ENCODE peak calls at places on chromosomes 1 and 21, in four cellular contexts. One of them, this sample, is unnamed.

GRCh38 chr21:14275806-14276205 is 59.8 kb downstream of the RBM11 start:
- ATAC-seq in gastroesophageal sphincter: no peak
- ATAC-seq in GM12878: no peak
- ATAC-seq in left ventricle myocardium superior: no peak
- ATAC-seq in this sample: no peak

GRCh38 chr21:43881283-43881682 is 16.3 kb downstream of the AGPAT3 start:
- ATAC-seq in gastroesophageal sphincter: no peak
- ATAC-seq in GM12878: no peak
- ATAC-seq in left ventricle myocardium superior: no peak
- ATAC-seq in this sample: no peak

GRCh38 chr1:210647406-210648333 is 319.0 kb downstream of the HHAT start:
- ATAC-seq in gastroesophageal sphincter: no peak
- ATAC-seq in GM12878: no peak
- ATAC-seq in left ventricle myocardium superior: no peak
- ATAC-seq in this sample: no peak

GRCh38 chr1:235041201-235041600 is 87.4 kb downstream of the TOMM20 start:
- ATAC-seq in gastroesophageal sphincter: no peak
- ATAC-seq in GM12878: peak
- ATAC-seq in left ventricle myocardium superior: peak
- ATAC-seq in this sample: peak

GRCh38 chr1:115275216-115275615 is 62.8 kb downstream of the NGF start:
- ATAC-seq in gastroesophageal sphincter: no peak
- ATAC-seq in GM12878: peak
- ATAC-seq in left ventricle myocardium superior: no peak
- ATAC-seq in this sample: no peak

GRCh38 chr1:117077267-117077666 is 17.1 kb downstream of the TTF2 start:
- ATAC-seq in gastroesophageal sphincter: no peak
- ATAC-seq in GM12878: peak
- ATAC-seq in left ventricle myocardium superior: no peak
- ATAC-seq in this sample: no peak

GRCh38 chr1:46017876-46018503 is 114.4 kb downstream of the PIK3R3 start:
- ATAC-seq in gastroesophageal sphincter: no peak
- ATAC-seq in GM12878: no peak
- ATAC-seq in left ventricle myocardium superior: peak
- ATAC-seq in this sample: no peak

GRCh38 chr1:154940880-154941228 is 4.3 kb upstream of the PMVK start:
- ATAC-seq in gastroesophageal sphincter: no peak
- ATAC-seq in GM12878: peak
- ATAC-seq in left ventricle myocardium superior: no peak
- ATAC-seq in this sample: no peak

GRCh38 chr1:116164890-116165176 is 53.6 kb downstream of the MAB21L3 start:
- ATAC-seq in gastroesophageal sphincter: peak
- ATAC-seq in GM12878: no peak
- ATAC-seq in left ventricle myocardium superior: no peak
- ATAC-seq in this sample: no peak

GRCh38 chr1:107851418-107851817 is 113.6 kb downstream of the VAV3 start:
- ATAC-seq in gastroesophageal sphincter: no peak
- ATAC-seq in GM12878: no peak
- ATAC-seq in left ventricle myocardium superior: no peak
- ATAC-seq in this sample: no peak

GRCh38 chr1:21594935-21595897 is 73.9 kb downstream of the RAP1GAP start:
- ATAC-seq in gastroesophageal sphincter: no peak
- ATAC-seq in GM12878: peak
- ATAC-seq in left ventricle myocardium superior: peak
- ATAC-seq in this sample: no peak

GRCh38 chr1:180693564-180694244 is 61.9 kb downstream of the XPR1 start:
- ATAC-seq in gastroesophageal sphincter: no peak
- ATAC-seq in GM12878: no peak
- ATAC-seq in left ventricle myocardium superior: peak
- ATAC-seq in this sample: no peak

GRCh38 chr1:179547021-179547535 is 28.7 kb downstream of the NPHS2 start:
- ATAC-seq in gastroesophageal sphincter: no peak
- ATAC-seq in GM12878: no peak
- ATAC-seq in left ventricle myocardium superior: no peak
- ATAC-seq in this sample: no peak

GRCh38 chr1:156931974-156932710 is 11.7 kb downstream of the LRRC71 start:
- ATAC-seq in gastroesophageal sphincter: no peak
- ATAC-seq in GM12878: no peak
- ATAC-seq in left ventricle myocardium superior: peak
- ATAC-seq in this sample: no peak

GRCh38 chr1:67053535-67053784 is 488 bp downstream of the SLC35D1 start:
- ATAC-seq in gastroesophageal sphincter: peak
- ATAC-seq in GM12878: peak
- ATAC-seq in left ventricle myocardium superior: peak
- ATAC-seq in this sample: peak

GRCh38 chr1:116945996-116946395 is 36.3 kb downstream of the PTGFRN start:
- ATAC-seq in gastroesophageal sphincter: no peak
- ATAC-seq in GM12878: no peak
- ATAC-seq in left ventricle myocardium superior: no peak
- ATAC-seq in this sample: no peak

GRCh38 chr1:214386747-214387146 is 105.8 kb downstream of the SMYD2 start:
- ATAC-seq in gastroesophageal sphincter: peak
- ATAC-seq in GM12878: peak
- ATAC-seq in left ventricle myocardium superior: no peak
- ATAC-seq in this sample: no peak

GRCh38 chr1:236451796-236452373 is 57.8 kb downstream of the EDARADD start:
- ATAC-seq in gastroesophageal sphincter: no peak
- ATAC-seq in GM12878: peak
- ATAC-seq in left ventricle myocardium superior: peak
- ATAC-seq in this sample: no peak

GRCh38 chr1:171438441-171438840 is 46.9 kb upstream of the PRRC2C start:
- ATAC-seq in gastroesophageal sphincter: peak
- ATAC-seq in GM12878: no peak
- ATAC-seq in left ventricle myocardium superior: peak
- ATAC-seq in this sample: no peak

GRCh38 chr1:167631987-167632680 is 2.1 kb downstream of the RCSD1 start:
- ATAC-seq in gastroesophageal sphincter: peak
- ATAC-seq in GM12878: peak
- ATAC-seq in left ventricle myocardium superior: peak
- ATAC-seq in this sample: peak

GRCh38 chr1:223161321-223161720 is 18.3 kb upstream of the TLR5 start:
- ATAC-seq in gastroesophageal sphincter: no peak
- ATAC-seq in GM12878: peak
- ATAC-seq in left ventricle myocardium superior: no peak
- ATAC-seq in this sample: no peak

GRCh38 chr21:35394634-35395369 is 345.7 kb upstream of the RUNX1 start:
- ATAC-seq in gastroesophageal sphincter: no peak
- ATAC-seq in GM12878: no peak
- ATAC-seq in left ventricle myocardium superior: no peak
- ATAC-seq in this sample: no peak

GRCh38 chr1:220528049-220528678 is at the start of gene MARK1:
- ATAC-seq in gastroesophageal sphincter: peak
- ATAC-seq in GM12878: peak
- ATAC-seq in left ventricle myocardium superior: peak
- ATAC-seq in this sample: peak

GRCh38 chr21:36974851-36975192 is 8.4 kb upstream of the HLCS start:
- ATAC-seq in gastroesophageal sphincter: no peak
- ATAC-seq in GM12878: no peak
- ATAC-seq in left ventricle myocardium superior: no peak
- ATAC-seq in this sample: no peak

GRCh38 chr1:225850370-225850769 is 31.8 kb downstream of the TMEM63A start:
- ATAC-seq in gastroesophageal sphincter: no peak
- ATAC-seq in GM12878: no peak
- ATAC-seq in left ventricle myocardium superior: no peak
- ATAC-seq in this sample: no peak

GRCh38 chr1:32386993-32387392 is 7.2 kb downstream of the BSDC1 start:
- ATAC-seq in gastroesophageal sphincter: no peak
- ATAC-seq in GM12878: no peak
- ATAC-seq in left ventricle myocardium superior: no peak
- ATAC-seq in this sample: no peak

GRCh38 chr1:12798911-12799310 is 7.7 kb downstream of the PRAMEF1 start:
- ATAC-seq in gastroesophageal sphincter: no peak
- ATAC-seq in GM12878: no peak
- ATAC-seq in left ventricle myocardium superior: no peak
- ATAC-seq in this sample: no peak

GRCh38 chr1:45622891-45623394 is 911 bp downstream of the CCDC17 start:
- ATAC-seq in gastroesophageal sphincter: peak
- ATAC-seq in GM12878: no peak
- ATAC-seq in left ventricle myocardium superior: peak
- ATAC-seq in this sample: no peak

GRCh38 chr1:56517404-56518130 is 61.8 kb downstream of the PLPP3 start:
- ATAC-seq in gastroesophageal sphincter: no peak
- ATAC-seq in GM12878: no peak
- ATAC-seq in left ventricle myocardium superior: no peak
- ATAC-seq in this sample: no peak

GRCh38 chr21:17542371-17542992 is 29.6 kb downstream of the CXADR start:
- ATAC-seq in gastroesophageal sphincter: no peak
- ATAC-seq in GM12878: no peak
- ATAC-seq in left ventricle myocardium superior: peak
- ATAC-seq in this sample: no peak

GRCh38 chr1:167173516-167174184 is 47.0 kb upstream of the POU2F1 start:
- ATAC-seq in gastroesophageal sphincter: no peak
- ATAC-seq in GM12878: no peak
- ATAC-seq in left ventricle myocardium superior: no peak
- ATAC-seq in this sample: no peak

GRCh38 chr1:105556266-105556665 is 1500.2 kb upstream of the PRMT6 start:
- ATAC-seq in gastroesophageal sphincter: no peak
- ATAC-seq in GM12878: no peak
- ATAC-seq in left ventricle myocardium superior: no peak
- ATAC-seq in this sample: no peak

GRCh38 chr1:9315411-9316079 is 22.9 kb downstream of the SPSB1 start:
- ATAC-seq in gastroesophageal sphincter: no peak
- ATAC-seq in GM12878: peak
- ATAC-seq in left ventricle myocardium superior: no peak
- ATAC-seq in this sample: peak

GRCh38 chr1:175089319-175089718 is 21.7 kb downstream of the TNN start:
- ATAC-seq in gastroesophageal sphincter: no peak
- ATAC-seq in GM12878: no peak
- ATAC-seq in left ventricle myocardium superior: peak
- ATAC-seq in this sample: no peak

GRCh38 chr1:164786980-164787833 is 228.2 kb downstream of the PBX1 start:
- ATAC-seq in gastroesophageal sphincter: peak
- ATAC-seq in GM12878: peak
- ATAC-seq in left ventricle myocardium superior: peak
- ATAC-seq in this sample: peak

GRCh38 chr21:43640437-43640836 is 18.9 kb downstream of the HSF2BP start:
- ATAC-seq in gastroesophageal sphincter: no peak
- ATAC-seq in GM12878: no peak
- ATAC-seq in left ventricle myocardium superior: no peak
- ATAC-seq in this sample: no peak

GRCh38 chr1:200894712-200895447 is at the start of gene INAVA:
- ATAC-seq in gastroesophageal sphincter: no peak
- ATAC-seq in GM12878: peak
- ATAC-seq in left ventricle myocardium superior: no peak
- ATAC-seq in this sample: no peak

GRCh38 chr1:223886516-223886921 is 40.8 kb upstream of the TP53BP2 start:
- ATAC-seq in gastroesophageal sphincter: no peak
- ATAC-seq in GM12878: peak
- ATAC-seq in left ventricle myocardium superior: no peak
- ATAC-seq in this sample: no peak

GRCh38 chr1:51976831-51977602 is 13.5 kb downstream of the RAB3B start:
- ATAC-seq in gastroesophageal sphincter: no peak
- ATAC-seq in GM12878: no peak
- ATAC-seq in left ventricle myocardium superior: no peak
- ATAC-seq in this sample: no peak

This sample was measured in stimulated activated memory B cell treated with anti-CD40 and anti-IgM and Interleukin-4, amounts not matched to agents 10 μg/mL and 1 μg/mL and 100 μg/mL, for 72 hours.